ENCODE peak calls at places on chromosomes 2 and 18, in seven cellular contexts. H, K, Y, U, E, C and V are unnamed samples.

GRCh38 chr2:11679491-11680130 is 9.6 kb upstream of the NTSR2 start:
- DNase-seq in H (no peak), K (no peak), Y (no peak), U (no peak), E (no peak), C (no peak), V (no peak)

GRCh38 chr18:79260023-79260422 is 135.7 kb upstream of the NFATC1 start:
- DNase-seq in H (no peak), K (no peak), Y (no peak), U (peak), E (no peak), C (no peak), V (no peak)

GRCh38 chr2:175111200-175111657 is 56.8 kb downstream of the ATF2 start:
- DNase-seq in H (peak), K (peak), Y (peak), U (peak), E (no peak), C (peak), V (peak)

GRCh38 chr2:229780856-229781773 is 66.8 kb upstream of the DNER start:
- DNase-seq in H (peak), K (peak), Y (no peak), U (peak), E (no peak), C (peak), V (peak)

GRCh38 chr18:35407871-35408481 is 30.8 kb upstream of the ZNF396 start:
- DNase-seq in H (peak), K (peak), Y (no peak), U (peak), E (no peak), C (peak), V (peak)

GRCh38 chr2:170106441-170106840 is 71.5 kb upstream of the MYO3B start:
- DNase-seq in H (no peak), K (no peak), Y (no peak), U (no peak), E (no peak), C (no peak), V (no peak)

GRCh38 chr2:190158798-190159434 is 96.4 kb upstream of the MSTN start:
- DNase-seq in H (no peak), K (no peak), Y (no peak), U (no peak), E (no peak), C (no peak), V (no peak)

GRCh38 chr2:178526256-178526655 is 46.0 kb downstream of the PLEKHA3 start:
- DNase-seq in H (no peak), K (no peak), Y (no peak), U (no peak), E (no peak), C (no peak), V (no peak)

GRCh38 chr2:65901809-65902208 is 469.4 kb upstream of the SPRED2 start:
- DNase-seq in H (no peak), K (no peak), Y (no peak), U (peak), E (no peak), C (no peak), V (no peak)

GRCh38 chr18:24785019-24785418 is 324.6 kb downstream of the HRH4 start:
- DNase-seq in H (no peak), K (no peak), Y (no peak), U (no peak), E (no peak), C (no peak), V (no peak)

GRCh38 chr2:53217250-53217649 is 550.4 kb upstream of the CHAC2 start:
- DNase-seq in H (no peak), K (no peak), Y (no peak), U (no peak), E (no peak), C (no peak), V (no peak)

GRCh38 chr18:55868909-55869308 is 280.9 kb upstream of the TCF4 start:
- DNase-seq in H (no peak), K (no peak), Y (no peak), U (no peak), E (no peak), C (no peak), V (no peak)

GRCh38 chr2:207975910-207976309 is 49.4 kb downstream of the PLEKHM3 start:
- DNase-seq in H (no peak), K (no peak), Y (no peak), U (peak), E (no peak), C (no peak), V (no peak)

GRCh38 chr2:172261292-172261691 is 158.6 kb upstream of the DLX2 start:
- DNase-seq in H (no peak), K (no peak), Y (no peak), U (no peak), E (no peak), C (no peak), V (no peak)

GRCh38 chr2:191321861-191322662 is 76.9 kb downstream of the MYO1B start:
- DNase-seq in H (peak), K (no peak), Y (no peak), U (no peak), E (peak), C (peak), V (no peak)

GRCh38 chr2:37394263-37394662 is 49.8 kb downstream of the QPCT start:
- DNase-seq in H (no peak), K (no peak), Y (no peak), U (no peak), E (no peak), C (no peak), V (no peak)

GRCh38 chr2:206160124-206160806 is 570 bp downstream of the EEF1B2 start:
- DNase-seq in H (peak), K (peak), Y (no peak), U (peak), E (no peak), C (no peak), V (peak)

GRCh38 chr2:7498927-7499489 is 581.8 kb downstream of the RNF144A start:
- DNase-seq in H (no peak), K (no peak), Y (no peak), U (no peak), E (no peak), C (no peak), V (no peak)

GRCh38 chr2:39007875-39008504 is 112.9 kb downstream of the SOS1 start:
- DNase-seq in H (no peak), K (no peak), Y (no peak), U (no peak), E (no peak), C (no peak), V (peak)

GRCh38 chr18:74128114-74128513 is 19.5 kb downstream of the FBXO15 start:
- DNase-seq in H (no peak), K (no peak), Y (no peak), U (no peak), E (no peak), C (no peak), V (no peak)

GRCh38 chr2:23204650-23205049 is 180.3 kb upstream of the KLHL29 start:
- DNase-seq in H (no peak), K (no peak), Y (no peak), U (no peak), E (no peak), C (no peak), V (no peak)

GRCh38 chr2:144376926-144377325 is 143.0 kb downstream of the ZEB2 start:
- DNase-seq in H (no peak), K (no peak), Y (no peak), U (no peak), E (no peak), C (no peak), V (no peak)

GRCh38 chr2:191264647-191265079 is 19.5 kb downstream of the MYO1B start:
- DNase-seq in H (no peak), K (no peak), Y (no peak), U (no peak), E (no peak), C (no peak), V (no peak)

GRCh38 chr18:41745166-41746049 is 209.6 kb upstream of the PIK3C3 start:
- DNase-seq in H (peak), K (peak), Y (no peak), U (peak), E (peak), C (no peak), V (peak)

GRCh38 chr2:148699830-148700229 is 55.3 kb downstream of the EPC2 start:
- DNase-seq in H (no peak), K (no peak), Y (no peak), U (no peak), E (no peak), C (no peak), V (no peak)

GRCh38 chr18:33184918-33185317 is 255.6 kb downstream of the CCDC178 start:
- DNase-seq in H (no peak), K (no peak), Y (no peak), U (no peak), E (no peak), C (no peak), V (no peak)

DNA sequence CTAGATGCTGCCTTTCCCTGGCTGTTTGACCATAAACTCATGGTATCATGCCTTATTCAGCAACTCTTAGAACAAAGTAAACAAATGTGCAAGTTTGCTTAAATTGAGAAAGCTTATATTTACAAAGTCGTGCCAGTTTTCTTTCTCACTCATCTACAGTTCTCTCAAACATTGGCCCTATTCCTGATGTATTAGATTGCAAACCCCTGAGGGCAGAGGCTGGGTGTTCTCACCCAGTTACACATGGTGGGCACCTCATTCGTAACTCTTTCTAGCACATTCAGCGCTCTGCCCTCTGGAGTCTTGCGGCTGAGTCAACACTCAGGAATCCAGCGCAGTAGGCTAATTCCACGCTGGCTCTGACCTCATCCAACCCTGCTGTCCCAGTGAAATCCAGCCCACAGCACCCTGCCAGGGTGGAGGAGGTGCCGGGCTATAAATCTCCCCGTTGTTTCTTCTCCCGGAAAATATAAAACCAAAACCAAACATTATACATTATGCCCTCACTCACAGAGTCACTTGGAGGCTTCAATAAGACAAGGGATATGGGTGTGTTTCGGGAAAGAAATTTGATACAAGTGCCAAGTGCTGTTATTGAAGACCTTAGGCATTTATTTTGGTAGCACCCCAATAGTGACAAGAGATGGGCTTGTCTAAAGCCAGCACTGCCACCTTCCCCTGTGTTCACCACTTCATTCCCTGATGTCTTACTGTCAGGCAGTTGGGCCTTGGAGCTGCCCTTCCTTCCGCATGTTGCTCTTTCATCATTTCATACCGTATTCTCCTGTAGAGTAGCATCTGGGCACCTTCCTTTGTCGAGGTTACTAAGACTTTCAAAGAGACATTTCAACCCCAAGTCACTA is 287.4 kb downstream of the PRKCE start:
- DNase-seq in H (no peak), K (peak), Y (no peak), U (peak), E (no peak), C (peak), V (peak)
- TF ChIP-seq JUND in H (peak), K (peak), Y (no peak), U (peak), E (peak), C (peak), V (peak)

GRCh38 chr18:58843662-58844035 is 21.0 kb upstream of the ZNF532 start:
- DNase-seq in H (no peak), K (no peak), Y (no peak), U (no peak), E (no peak), C (no peak), V (no peak)

GRCh38 chr18:58846325-58846724 is 18.4 kb upstream of the ZNF532 start:
- DNase-seq in H (no peak), K (no peak), Y (no peak), U (no peak), E (no peak), C (no peak), V (no peak)

GRCh38 chr18:58844871-58845270 is 19.8 kb upstream of the ZNF532 start:
- DNase-seq in H (no peak), K (no peak), Y (no peak), U (no peak), E (no peak), C (no peak), V (no peak)

GRCh38 chr18:58845913-58846312 is 18.8 kb upstream of the ZNF532 start:
- DNase-seq in H (no peak), K (no peak), Y (no peak), U (no peak), E (no peak), C (no peak), V (no peak)

DNA sequence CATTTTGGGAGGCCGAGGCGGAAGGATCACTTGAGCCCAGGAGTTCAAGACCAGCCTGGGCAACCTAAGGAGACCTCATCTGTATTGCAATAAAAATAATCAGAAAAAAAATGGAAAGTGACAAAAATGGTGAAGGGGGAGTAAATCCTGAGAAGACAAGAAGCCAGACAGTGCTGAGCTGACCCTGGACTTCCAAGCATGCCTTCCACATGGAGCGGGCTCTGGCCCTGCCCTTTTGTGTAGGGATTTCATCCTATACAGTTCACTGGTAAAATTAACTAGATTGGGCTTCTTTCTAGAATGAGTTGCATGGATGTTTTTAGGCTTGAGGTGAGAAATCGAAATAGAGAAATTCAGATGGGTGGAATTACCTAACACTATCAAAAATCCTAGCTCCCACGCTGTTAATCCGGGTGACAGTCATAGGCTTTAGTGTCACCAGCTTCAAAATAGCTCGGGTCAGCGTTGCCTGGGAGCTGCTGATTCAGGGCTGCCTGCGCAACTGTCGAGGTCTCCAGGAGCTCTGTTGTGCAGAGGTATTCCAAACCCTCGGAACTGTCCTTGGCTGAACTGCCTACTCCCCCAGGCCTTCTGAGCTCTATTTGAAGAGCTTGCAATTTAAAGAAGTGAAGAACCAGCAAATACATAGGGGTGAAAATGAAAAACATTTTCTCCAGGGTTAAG is 21.6 kb upstream of the ZNF532 start:
- DNase-seq in H (no peak), K (no peak), Y (no peak), U (no peak), E (no peak), C (no peak), V (no peak)
- TF ChIP-seq JUND in H (no peak), K (no peak), Y (no peak), U (no peak), E (no peak), C (no peak), V (no peak)

GRCh38 chr18:49611316-49611715 is 49.5 kb downstream of the LIPG start:
- DNase-seq in H (no peak), K (no peak), Y (no peak), U (no peak), E (no peak), C (no peak), V (no peak)
- TF ChIP-seq JUND in H (no peak), K (no peak), Y (no peak), U (no peak), E (no peak), C (no peak), V (no peak)

DNA sequence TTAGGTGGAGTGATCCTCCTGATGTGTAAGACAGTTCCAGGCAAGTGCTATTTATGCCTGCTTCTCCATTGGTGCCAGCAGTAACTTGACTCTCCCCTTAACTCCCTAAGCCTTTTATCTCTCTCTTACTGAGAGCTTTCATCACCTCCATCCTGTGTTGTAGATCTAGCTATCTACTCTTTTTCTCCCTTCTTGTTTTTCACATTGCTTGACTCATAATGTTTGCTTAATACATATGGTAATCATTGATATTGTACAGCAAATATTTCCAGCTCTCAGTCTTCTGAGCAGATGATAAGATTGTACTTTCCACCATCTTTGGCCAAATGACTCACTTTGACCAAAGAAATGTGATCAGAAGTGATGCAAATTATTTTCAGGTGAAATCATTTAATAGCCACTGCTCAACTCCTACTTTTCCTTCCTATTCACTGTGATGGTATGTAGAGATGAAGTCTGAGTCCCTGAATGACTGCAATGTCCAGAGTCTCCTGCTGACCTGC is 165.0 kb downstream of the PLCL1 start:
- DNase-seq in H (no peak), K (no peak), Y (no peak), U (peak), E (no peak), C (no peak), V (no peak)
- TF ChIP-seq JUND in H (peak), K (no peak), Y (no peak), U (peak), E (no peak), C (no peak), V (no peak)

GRCh38 chr2:98479959-98480524 is 35.4 kb downstream of the INPP4A start:
- DNase-seq in H (peak), K (no peak), Y (no peak), U (no peak), E (no peak), C (no peak), V (peak)
- TF ChIP-seq JUND in H (peak), K (no peak), Y (no peak), U (no peak), E (no peak), C (no peak), V (no peak)

GRCh38 chr2:153291718-153292117 is 186.8 kb downstream of the RPRM start:
- DNase-seq in H (no peak), K (no peak), Y (no peak), U (no peak), E (no peak), C (no peak), V (no peak)

DNA sequence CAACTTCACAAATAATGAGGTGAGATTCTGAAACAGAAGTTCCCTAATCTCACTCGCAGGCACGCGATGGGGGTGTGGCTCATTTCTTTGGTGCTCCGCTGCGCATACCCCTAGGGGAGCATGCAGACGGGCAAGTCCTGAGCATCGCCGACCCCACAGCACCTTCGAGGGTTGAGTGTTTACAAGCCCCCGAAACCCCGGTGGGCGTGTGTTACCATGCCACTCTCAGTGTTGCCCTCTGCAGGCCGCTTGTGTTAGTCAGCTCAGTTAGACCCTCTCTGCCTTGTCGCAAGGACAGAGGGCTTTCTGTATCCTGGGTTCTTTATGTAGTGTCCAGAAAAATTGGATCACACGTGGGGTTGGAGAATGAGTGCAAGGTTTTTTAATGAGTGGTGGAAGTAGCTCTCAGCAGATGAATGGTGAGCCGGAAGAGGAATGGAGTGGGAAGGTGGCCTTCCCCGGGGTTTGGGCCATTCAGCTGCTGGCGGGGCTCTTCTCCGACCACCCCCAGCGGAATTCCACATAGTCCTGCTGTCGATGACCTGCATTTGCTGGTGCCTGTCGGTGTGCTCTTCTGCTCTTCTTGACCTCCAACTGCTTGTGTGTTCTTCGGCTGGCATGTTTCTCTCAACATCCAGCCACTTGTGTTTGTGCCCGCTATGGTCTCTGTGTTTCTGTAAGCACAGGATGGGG is 191.3 kb downstream of the RPRM start:
- DNase-seq in H (peak), K (peak), Y (no peak), U (peak), E (peak), C (peak), V (no peak)
- TF ChIP-seq JUND in H (no peak), K (no peak), Y (no peak), U (no peak), E (no peak), C (no peak), V (no peak)

DNA sequence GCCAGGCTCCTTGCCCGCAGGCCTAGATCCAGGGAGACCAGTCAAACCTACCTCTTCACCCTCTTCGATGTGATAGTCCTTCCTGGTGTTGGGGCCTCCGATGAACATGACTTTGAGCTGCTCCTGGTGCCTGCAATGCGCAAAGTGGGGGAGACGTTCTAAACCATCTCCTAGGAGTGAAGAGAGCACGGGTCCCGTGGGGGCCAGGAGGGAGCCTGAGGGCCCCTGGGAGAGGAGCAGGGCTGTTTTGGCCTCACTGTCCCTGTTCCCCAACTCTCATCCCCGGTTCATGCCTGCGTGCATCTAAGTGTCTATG is 3.9 kb downstream of the HAAO start:
- DNase-seq in H (no peak), K (no peak), Y (no peak), U (no peak), E (no peak), C (no peak), V (no peak)
- TF ChIP-seq JUND in H (no peak), K (no peak), Y (no peak), U (no peak), E (no peak), C (no peak), V (no peak)